ENCODE peak calls at places on chromosomes 16 and 17, in four cellular contexts. U is progenitor cell of endocrine pancreas, Q is iPS-NIHi11, R is psoas muscle. Y is an unnamed sample.

GRCh38 chr17:33942414-33942813 is 312.7 kb upstream of the CCL2 start:
- DNase-seq in Q (no peak), R (no peak), U (no peak), Y (no peak)

GRCh38 chr17:6713130-6713917 is at the start of gene SLC13A5:
- DNase-seq in Q (peak; percentile 90), R (no peak), U (peak; percentile 72), Y (peak; percentile 28)

GRCh38 chr17:81422776-81423697 is 27.8 kb downstream of the BAHCC1 start:
- DNase-seq in U (no peak), Q (peak; percentile 66), R (peak; percentile 86), Y (no peak)

GRCh38 chr16:12295395-12295794 is 318.9 kb downstream of the SNX29 start:
- DNase-seq in U (no peak), Q (no peak), R (no peak), Y (no peak)

GRCh38 chr16:88455610-88456355 is 2.7 kb downstream of the ZFPM1 start:
- DNase-seq in U (no peak), R (no peak), Q (no peak), Y (no peak)

GRCh38 chr16:80045944-80046660 is 445.6 kb upstream of the MAF start:
- DNase-seq in R (no peak), U (no peak), Q (no peak), Y (no peak)

GRCh38 chr17:17750881-17751280 is 69.6 kb downstream of the RAI1 start:
- DNase-seq in Q (no peak), U (no peak), R (no peak), Y (no peak)

GRCh38 chr17:80738987-80739730 is 194.5 kb downstream of the RPTOR start:
- DNase-seq in R (no peak), U (no peak), Q (no peak), Y (no peak)

GRCh38 chr17:73644145-73645049 is at the start of gene SDK2:
- DNase-seq in R (peak; percentile 50), Q (peak; percentile 66), U (peak; percentile 29), Y (no peak)

GRCh38 chr17:14337596-14338079 is 36.8 kb downstream of the HS3ST3B1 start:
- DNase-seq in Q (no peak), R (no peak), U (no peak), Y (no peak)

GRCh38 chr16:69598045-69598444 is 32.3 kb downstream of the NFAT5 start:
- DNase-seq in R (no peak), Q (no peak), U (no peak), Y (no peak)

GRCh38 chr17:7004398-7005253 is 7.8 kb upstream of the RNASEK start:
- DNase-seq in U (no peak), R (peak; percentile 49), Q (peak; percentile 75), Y (no peak)

GRCh38 chr16:68364601-68364998 is 53.8 kb downstream of the PRMT7 start:
- DNase-seq in R (no peak), Q (peak; percentile 65), U (no peak), Y (no peak)

GRCh38 chr17:35460354-35460851 is 11.8 kb upstream of the SLFN13 start:
- DNase-seq in Q (peak; percentile 96), R (peak; percentile 55), U (peak; percentile 39), Y (peak; percentile 54)